ENCODE peak calls at places on chromosome 17, in four cellular contexts. K is gastrocnemius medialis, J is tibial nerve, W is IMR-90. X is an unnamed sample. For H3K9me3, the result is how much of the 10 kb centered on the place peaks cover.

GRCh38 chr17:63848834-63849689 is 6.6 kb upstream of the SMARCD2 start:
- DNase-seq in K (peak), J (peak), W (peak), X (peak)

GRCh38 chr17:8916470-8916869 is 49.0 kb upstream of the PIK3R6 start:
- DNase-seq in K (no peak), J (no peak), W (no peak), X (no peak)

GRCh38 chr17:35257080-35257701 is 14.3 kb downstream of the SLFN5 start:
- DNase-seq in K (no peak), J (no peak), W (peak), X (no peak)

GRCh38 chr17:62030264-62030663 is 34.8 kb downstream of the MED13 start:
- DNase-seq in K (no peak), J (no peak), W (no peak), X (no peak)

GRCh38 chr17:40605301-40605700 is 40.0 kb upstream of the CCR7 start:
- DNase-seq in K (no peak), J (no peak), W (no peak), X (no peak)

GRCh38 chr17:13806023-13806553 is 204.4 kb upstream of the HS3ST3A1 start:
- DNase-seq in K (no peak), J (no peak), W (no peak), X (no peak)

GRCh38 chr17:2898255-2898926 is 102.2 kb downstream of the RAP1GAP2 start:
- DNase-seq in K (no peak), J (no peak), W (no peak), X (no peak)

GRCh38 chr17:49670641-49671040 is 7.3 kb downstream of the SPOP start:
- DNase-seq in K (no peak), J (no peak), W (no peak), X (no peak)

GRCh38 chr17:79029327-79030009 is 5.5 kb downstream of the C1QTNF1 start:
- DNase-seq in K (no peak), J (no peak), W (no peak), X (no peak)

GRCh38 chr17:67365762-67366192 is 600 bp downstream of the PSMD12 start:
- DNase-seq in K (peak), J (no peak), W (peak), X (no peak)

GRCh38 chr17:7029659-7030058 is 6.2 kb upstream of the SLC16A13 start:
- DNase-seq in K (no peak), J (no peak), W (no peak), X (no peak)

GRCh38 chr17:42559076-42559475 is 2.9 kb upstream of the COASY start:
- DNase-seq in K (no peak), J (no peak), W (no peak), X (no peak)

GRCh38 chr17:19705771-19706770 is 10.3 kb downstream of the SLC47A2 start:
- DNase-seq in K (no peak), J (no peak), W (no peak), X (no peak)

GRCh38 chr17:42760652-42761581 is at the start of gene RAMP2:
- DNase-seq in K (no peak), J (no peak), W (no peak), X (no peak)

GRCh38 chr17:12421646-12422306 is 243.9 kb upstream of the MYOCD start:
- DNase-seq in K (no peak), J (no peak), W (peak), X (no peak)

GRCh38 chr17:29514792-29515191 is 52.0 kb downstream of the ABHD15 start:
- DNase-seq in K (no peak), J (no peak), W (peak), X (no peak)

GRCh38 chr17:43935926-43936261 is 6.4 kb downstream of the PPY start:
- DNase-seq in K (no peak), J (no peak), W (no peak), X (no peak)

GRCh38 chr17:57875109-57876022 is 25.5 kb upstream of the MRPS23 start:
- DNase-seq in K (peak), J (peak), W (peak), X (no peak)

GRCh38 chr17:76888661-76889060 is 20.5 kb downstream of the MGAT5B start:
- DNase-seq in K (no peak), J (no peak), W (no peak), X (no peak)

GRCh38 chr17:45123930-45124796 is 8.2 kb downstream of the PLCD3 start:
- DNase-seq in K (peak), J (no peak), W (peak), X (no peak)

GRCh38 chr17:2064147-2064489 is 9.2 kb downstream of the HIC1 start:
- DNase-seq in K (no peak), J (no peak), W (no peak), X (no peak)

GRCh38 chr17:72184805-72185204 is 64.0 kb downstream of the SOX9 start:
- DNase-seq in K (no peak), J (no peak), W (peak), X (no peak)

GRCh38 chr17:62676231-62676943 is 48.9 kb downstream of the MRC2 start:
- DNase-seq in K (no peak), J (no peak), W (no peak), X (no peak)

GRCh38 chr17:66654341-66654740 is 180.6 kb upstream of the CACNG5 start:
- DNase-seq in K (no peak), J (no peak), W (peak), X (no peak)

GRCh38 chr17:28725166-28725659 is 820 bp downstream of the TLCD1 start:
- DNase-seq in K (no peak), J (no peak), W (peak), X (no peak)

GRCh38 chr17:36992701-36993100 is 43.9 kb downstream of the AATF start:
- DNase-seq in K (no peak), J (no peak), W (no peak), X (no peak)

GRCh38 chr17:79088997-79089328 is 14.3 kb downstream of the ENGASE start:
- DNase-seq in K (no peak), J (no peak), W (no peak), X (no peak)

GRCh38 chr17:42459983-42460300 is 1.3 kb downstream of the ATP6V0A1 start:
- DNase-seq in K (no peak), J (no peak), W (peak), X (no peak)

GRCh38 chr17:18261146-18261515 is 669 bp downstream of the MIEF2 start:
- DNase-seq in K (peak), J (no peak), W (peak), X (no peak)

GRCh38 chr17:49890852-49891251 is 43.0 kb upstream of the TAC4 start:
- DNase-seq in K (no peak), J (no peak), W (no peak), X (no peak)

GRCh38 chr17:28854457-28855382 is at the start of gene ERAL1:
- DNase-seq in K (peak), J (peak), W (peak), X (no peak)

GRCh38 chr17:72985882-72986720 is 106.4 kb downstream of the SLC39A11 start:
- DNase-seq in K (peak), J (peak), W (peak), X (no peak)

GRCh38 chr17:73746314-73747073 is 102.2 kb upstream of the SDK2 start:
- DNase-seq in K (no peak), J (no peak), W (no peak), X (no peak)

GRCh38 chr17:9307313-9307998 is 268.2 kb downstream of the STX8 start:
- DNase-seq in K (no peak), J (no peak), W (peak), X (no peak)

GRCh38 chr17:22599322-22599721 is 907.0 kb downstream of the KCNJ18 start:
- DNase-seq in K (no peak), J (no peak), W (no peak), X (no peak)
- H3K9me3 ChIP-seq in K (under half), J (under half), W (under half), X (under half)

GRCh38 chr17:50908860-50909764 is 43.0 kb upstream of the TOB1 start:
- DNase-seq in K (peak), J (peak), W (no peak), X (no peak)
- TF ChIP-seq POLR2A in K (no peak), J (no peak), W (no peak), X (no peak)

DNA sequence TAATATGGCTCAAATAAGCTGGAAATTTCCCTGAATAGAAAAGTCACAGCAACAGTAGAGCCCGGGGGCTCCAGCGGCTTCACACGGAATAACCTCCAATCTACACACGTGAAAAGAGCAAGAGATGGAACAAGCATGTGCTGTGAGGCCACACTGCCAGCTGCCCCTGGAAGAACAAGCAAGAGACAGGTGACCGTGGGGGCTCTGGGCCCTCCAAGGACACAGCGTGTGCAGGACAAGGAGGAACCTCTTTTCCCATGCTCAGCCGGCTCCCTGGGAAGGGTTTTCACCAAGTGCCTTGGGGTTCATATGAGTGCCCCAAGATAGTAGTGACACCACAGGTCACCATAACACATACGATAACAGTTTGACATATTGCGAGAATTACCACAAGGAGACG is 110.2 kb upstream of the ZNF750 start:
- DNase-seq in K (no peak), J (no peak), W (no peak), X (no peak)
- H3K9me3 ChIP-seq in K (under half), J (under half), W (half or more), X (under half)

DNA sequence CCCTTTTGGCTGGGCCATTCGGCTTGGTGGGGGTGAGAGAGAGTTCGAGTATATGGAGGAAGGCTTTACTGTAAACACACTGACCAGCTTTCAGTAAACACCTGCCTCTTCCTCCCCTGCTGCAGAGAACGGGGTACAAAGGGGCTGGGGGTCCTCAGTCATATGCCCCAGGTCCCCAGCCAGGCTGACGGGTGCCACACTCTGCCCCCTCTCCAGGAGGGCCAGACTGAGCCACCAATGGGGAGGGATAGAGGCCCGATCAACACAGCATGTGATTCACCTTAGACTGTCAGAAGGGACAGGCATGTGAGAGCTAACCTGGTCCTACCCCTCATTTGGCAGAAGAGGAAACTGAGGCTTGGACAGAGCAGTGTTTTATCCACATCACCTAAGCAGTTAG is 13.0 kb downstream of the NHERF1 start:
- DNase-seq in K (no peak), J (no peak), W (no peak), X (no peak)
- TF ChIP-seq POLR2A in K (no peak), J (no peak), W (no peak), X (no peak)

GRCh38 chr17:70060415-70060814 is 14.6 kb upstream of the KCNJ16 start:
- DNase-seq in K (no peak), J (no peak), W (peak), X (no peak)
- H3K9me3 ChIP-seq in K (under half), J (under half), W (under half), X (under half)

DNA sequence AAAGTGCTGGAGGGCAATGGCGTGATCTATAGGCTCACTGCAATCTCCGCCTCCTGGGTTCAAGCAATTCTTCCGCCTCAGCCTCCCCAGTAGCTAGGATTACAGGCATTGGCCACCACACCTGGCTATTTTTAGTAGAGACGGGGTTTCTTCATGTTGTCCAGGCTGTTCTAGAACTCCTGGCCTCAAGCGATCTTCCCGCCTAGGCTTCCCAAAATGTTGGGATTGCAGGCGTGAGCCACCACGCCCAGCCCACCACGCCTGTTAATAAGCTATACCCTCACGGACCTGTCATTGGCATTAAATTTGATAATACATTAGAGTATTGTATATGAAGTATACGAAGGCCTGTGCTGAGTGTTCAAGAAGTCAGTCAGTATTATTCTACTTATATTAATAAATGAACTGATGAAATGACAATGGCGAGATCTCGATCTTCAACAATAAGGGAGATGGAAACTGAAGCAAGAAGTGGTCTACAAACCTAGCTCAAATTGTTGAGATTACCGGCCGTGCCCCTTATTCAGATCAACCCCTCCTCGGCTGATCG is 818 bp upstream of the BCAS3 start:
- DNase-seq in K (no peak), J (no peak), W (no peak), X (no peak)
- TF ChIP-seq POLR2A in K (peak), J (no peak), W (no peak), X (no peak)

DNA sequence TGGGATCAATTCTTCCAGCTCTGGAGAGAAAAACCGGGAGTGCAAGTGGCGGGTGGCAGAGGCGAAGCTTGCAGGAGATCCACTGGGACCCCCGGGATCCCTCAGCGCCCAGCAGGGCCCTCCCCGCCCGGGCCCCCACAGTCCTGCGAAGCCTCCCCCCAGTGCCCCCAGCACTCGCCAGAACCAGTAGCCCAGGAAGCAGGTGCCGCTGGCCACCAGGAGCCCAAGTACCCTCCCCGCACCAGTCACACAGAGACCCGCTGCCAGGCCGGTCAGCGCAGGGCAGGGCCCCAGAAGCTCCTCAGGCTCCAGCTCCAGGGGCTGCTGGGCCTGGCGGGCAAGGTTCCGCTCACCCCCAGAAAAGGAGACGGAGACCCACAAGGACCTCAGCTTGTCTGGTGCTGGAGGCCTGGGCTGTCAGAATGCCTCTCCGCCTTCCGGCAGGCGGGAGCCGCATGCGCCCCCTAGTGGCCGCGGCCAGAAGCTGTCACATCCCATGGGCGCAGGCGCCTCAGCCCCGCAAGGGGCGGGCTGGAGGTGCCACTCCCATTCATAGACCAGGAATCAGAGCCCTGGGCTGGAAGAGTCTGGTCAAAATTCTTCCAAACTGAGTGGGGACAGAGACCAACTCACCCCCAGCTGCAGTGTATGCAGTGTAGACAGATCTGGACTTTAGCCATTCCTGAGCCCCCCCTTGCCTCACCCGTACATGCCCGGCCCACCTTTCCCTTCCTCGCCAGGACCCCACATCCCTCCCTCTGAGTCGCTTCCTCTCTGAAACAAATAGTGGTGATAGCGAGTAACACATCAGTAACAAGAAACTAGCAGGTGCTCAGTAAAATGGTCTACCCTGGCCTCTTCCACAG is 1002.3 kb downstream of the KCNJ18 start:
- DNase-seq in K (no peak), J (no peak), W (no peak), X (no peak)
- H3K9me3 ChIP-seq in K (under half), J (under half), W (under half), X (under half)

DNA sequence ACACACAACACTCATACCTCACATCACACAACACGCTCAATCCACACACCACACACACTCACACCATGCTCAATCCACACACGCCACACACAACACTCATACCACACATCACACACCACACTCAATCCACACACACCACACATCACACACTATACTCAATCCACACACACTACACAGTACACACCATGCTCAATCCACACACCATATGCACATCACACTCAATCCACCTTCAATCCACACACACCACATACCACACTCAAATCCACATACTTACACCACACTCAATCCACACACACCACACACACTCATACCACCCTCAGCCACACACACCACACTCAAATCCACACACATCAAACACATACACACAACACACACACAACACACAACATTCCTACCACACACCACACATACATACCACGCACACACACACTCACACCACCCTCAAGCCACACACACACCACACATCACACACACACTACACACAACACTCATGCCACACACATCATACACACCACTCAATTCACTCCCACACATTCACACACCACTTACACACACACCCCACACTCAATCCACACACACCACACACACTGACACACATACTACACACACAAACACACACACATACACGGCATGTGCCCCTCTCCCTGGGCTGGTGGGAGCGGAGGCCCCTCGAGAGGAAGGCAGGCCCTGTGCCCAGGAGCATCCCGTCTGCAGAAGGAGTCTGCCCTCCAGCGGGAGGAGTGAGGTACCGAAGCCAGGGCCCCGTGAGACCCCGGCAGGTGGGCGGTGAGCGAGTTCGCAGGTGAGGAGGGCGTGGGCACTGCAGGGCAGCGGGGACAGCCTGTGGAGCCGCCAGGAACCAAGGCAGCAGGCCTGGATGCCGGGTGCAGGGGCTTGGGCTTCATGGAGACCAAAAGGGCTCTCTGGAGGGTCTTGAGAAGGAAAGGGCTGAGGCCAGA is 33.1 kb upstream of the RPTOR start:
- DNase-seq in K (no peak), J (no peak), W (no peak), X (no peak)
- TF ChIP-seq POLR2A in K (no peak), J (no peak), W (no peak), X (no peak)

DNA sequence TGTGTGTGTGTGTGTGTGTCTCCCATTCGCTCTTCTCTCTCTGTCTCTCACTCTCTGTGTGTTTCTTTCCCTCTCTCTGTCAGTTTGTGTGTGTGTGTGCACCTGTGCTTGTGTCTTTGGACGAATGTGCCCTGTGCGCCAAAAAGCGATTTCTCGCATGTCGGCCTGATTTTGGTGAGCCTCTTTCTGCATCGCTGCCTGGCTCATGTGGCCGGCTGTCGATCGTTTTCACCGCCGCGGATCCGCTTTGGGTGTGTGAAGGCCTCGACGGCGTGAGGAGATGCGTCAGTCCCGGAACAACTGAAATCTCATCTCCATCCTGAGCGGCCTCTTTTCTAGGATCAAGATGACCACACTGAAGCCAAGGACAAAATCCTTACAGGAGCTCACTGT is 609.0 kb downstream of the KCNJ18 start:
- DNase-seq in K (no peak), J (no peak), W (no peak), X (no peak)
- H3K9me3 ChIP-seq in K (under half), J (under half), W (under half), X (half or more)

GRCh38 chr17:59840908-59841666 is 51.7 kb downstream of the TUBD1 start:
- DNase-seq in K (no peak), J (no peak), W (peak), X (no peak)
- TF ChIP-seq POLR2A in K (no peak), J (no peak), W (peak), X (no peak)